ENCODE peak calls at places on chromosomes 12 and 14, in seven cellular contexts. K is fibroblast of mammary gland; U is activated CD4-positive, alpha-beta T cell treated with anti-CD3 and anti-CD28 coated beads, Interleukin-2, amount 50 U/mL, for 1 hour; F is prostate gland; W is ACHN; I is GM23338; X is A549. O is an unnamed sample.

GRCh38 chr12:50398931-50399330 is 1.8 kb upstream of the LARP4 start:
- DNase-seq in W (no peak), I (no peak), U (no peak), F (no peak), X (no peak), K (no peak), O (no peak)

GRCh38 chr12:76866726-76867125 is 12.1 kb downstream of the CSRP2 start:
- DNase-seq in F (no peak), X (no peak), K (peak; percentile 28), U (no peak), W (peak; percentile 29), I (no peak), O (no peak)

GRCh38 chr12:21183721-21184275 is 52.8 kb downstream of the SLCO1B1 start:
- DNase-seq in I (no peak), F (no peak), K (no peak), X (no peak), W (no peak), U (no peak), O (peak; percentile 1)

GRCh38 chr12:9745191-9745590 is 12.3 kb upstream of the CLECL1 start:
- DNase-seq in K (no peak), X (no peak), U (no peak), F (no peak), I (peak; percentile 62), W (no peak), O (no peak)

GRCh38 chr12:6093764-6094163 is 30.7 kb downstream of the VWF start:
- DNase-seq in F (no peak), K (no peak), U (no peak), I (no peak), X (no peak), W (peak; percentile 37), O (peak; percentile 31)

GRCh38 chr12:56838602-56839488 is 75.7 kb downstream of the HSD17B6 start:
- DNase-seq in W (no peak), F (no peak), I (no peak), U (no peak), K (no peak), X (no peak), O (no peak)

GRCh38 chr12:16670456-16671050 is 64.6 kb upstream of the LMO3 start:
- DNase-seq in W (peak; percentile 6), K (peak; percentile 30), X (no peak), U (no peak), I (no peak), F (no peak), O (no peak)

GRCh38 chr14:45757655-45758054 is 504.7 kb upstream of the MIS18BP1 start:
- DNase-seq in I (no peak), K (no peak), X (no peak), U (no peak), F (no peak), W (no peak), O (no peak)

GRCh38 chr14:64682173-64682710 is 22.0 kb upstream of the PLEKHG3 start:
- DNase-seq in I (peak; percentile 66), W (no peak), K (peak; percentile 36), X (no peak), U (no peak), F (peak; percentile 40), O (peak; percentile 51)

O was measured in EL.